ENCODE peak calls at places on chromosomes 7 and 10, in ten cellular contexts. One of them, this sample, is unnamed.

GRCh38 chr10:2791774-2792443 is 275.4 kb upstream of the PFKP start:
- DNase-seq in HepG2: no peak
- DNase-seq in ovary: no peak
- DNase-seq in PC-3: no peak
- DNase-seq in transverse colon: no peak
- DNase-seq in bronchial epithelial cell: no peak
- DNase-seq in Peyer's patch: no peak
- DNase-seq in GM12878: peak; percentile 87
- DNase-seq in adrenal gland: no peak
- DNase-seq in foreskin fibroblast: no peak
- DNase-seq in this sample: peak; percentile 2

GRCh38 chr7:135919071-135919841 is 57.9 kb downstream of the MTPN start:
- DNase-seq in PC-3: no peak
- DNase-seq in adrenal gland: no peak
- DNase-seq in bronchial epithelial cell: no peak
- DNase-seq in HepG2: no peak
- DNase-seq in ovary: no peak
- DNase-seq in foreskin fibroblast: no peak
- DNase-seq in Peyer's patch: no peak
- DNase-seq in GM12878: no peak
- DNase-seq in transverse colon: no peak
- DNase-seq in this sample: no peak

GRCh38 chr10:108911814-108912541 is 1011.3 kb downstream of the XPNPEP1 start:
- DNase-seq in GM12878: no peak
- DNase-seq in bronchial epithelial cell: peak; percentile 29
- DNase-seq in foreskin fibroblast: peak; percentile 19
- DNase-seq in PC-3: peak; percentile 82
- DNase-seq in transverse colon: peak; percentile 47
- DNase-seq in ovary: peak; percentile 68
- DNase-seq in adrenal gland: peak; percentile 32
- DNase-seq in HepG2: peak; percentile 3
- DNase-seq in Peyer's patch: peak; percentile 26
- DNase-seq in this sample: no peak

GRCh38 chr10:132209130-132209529 is 22.4 kb downstream of the DPYSL4 start:
- DNase-seq in adrenal gland: no peak
- DNase-seq in transverse colon: no peak
- DNase-seq in GM12878: no peak
- DNase-seq in ovary: no peak
- DNase-seq in Peyer's patch: no peak
- DNase-seq in bronchial epithelial cell: no peak
- DNase-seq in HepG2: no peak
- DNase-seq in foreskin fibroblast: no peak
- DNase-seq in PC-3: peak; percentile 19
- DNase-seq in this sample: no peak

GRCh38 chr7:123580406-123581161 is 21.0 kb upstream of the ASB15 start:
- DNase-seq in Peyer's patch: no peak
- DNase-seq in HepG2: peak; percentile 46
- DNase-seq in PC-3: peak; percentile 70
- DNase-seq in ovary: no peak
- DNase-seq in bronchial epithelial cell: peak; percentile 55
- DNase-seq in GM12878: no peak
- DNase-seq in transverse colon: no peak
- DNase-seq in adrenal gland: no peak
- DNase-seq in foreskin fibroblast: peak; percentile 26
- DNase-seq in this sample: no peak

GRCh38 chr10:44978570-44979280 is at the start of gene DEPP1:
- DNase-seq in HepG2: peak; percentile 95
- DNase-seq in bronchial epithelial cell: peak; percentile 81
- DNase-seq in transverse colon: peak; percentile 94
- DNase-seq in Peyer's patch: peak; percentile 45
- DNase-seq in foreskin fibroblast: peak; percentile 63
- DNase-seq in ovary: peak; percentile 94
- DNase-seq in adrenal gland: peak; percentile 92
- DNase-seq in PC-3: peak; percentile 98
- DNase-seq in GM12878: no peak
- DNase-seq in this sample: no peak

GRCh38 chr7:70923086-70923845 is 208.7 kb upstream of the GALNT17 start:
- DNase-seq in ovary: no peak
- DNase-seq in adrenal gland: no peak
- DNase-seq in bronchial epithelial cell: no peak
- DNase-seq in transverse colon: no peak
- DNase-seq in GM12878: no peak
- DNase-seq in PC-3: no peak
- DNase-seq in Peyer's patch: no peak
- DNase-seq in HepG2: no peak
- DNase-seq in foreskin fibroblast: no peak
- DNase-seq in this sample: no peak

GRCh38 chr7:84139986-84140729 is 54.4 kb downstream of the SEMA3A start:
- DNase-seq in ovary: no peak
- DNase-seq in GM12878: no peak
- DNase-seq in adrenal gland: no peak
- DNase-seq in foreskin fibroblast: peak; percentile 40
- DNase-seq in bronchial epithelial cell: peak; percentile 33
- DNase-seq in HepG2: peak; percentile 79
- DNase-seq in Peyer's patch: no peak
- DNase-seq in PC-3: no peak
- DNase-seq in transverse colon: no peak
- DNase-seq in this sample: no peak

GRCh38 chr7:82131224-82131623 is 312.4 kb downstream of the CACNA2D1 start:
- DNase-seq in Peyer's patch: no peak
- DNase-seq in bronchial epithelial cell: peak; percentile 9
- DNase-seq in foreskin fibroblast: peak; percentile 21
- DNase-seq in transverse colon: no peak
- DNase-seq in HepG2: no peak
- DNase-seq in ovary: no peak
- DNase-seq in PC-3: peak; percentile 42
- DNase-seq in adrenal gland: no peak
- DNase-seq in GM12878: no peak
- DNase-seq in this sample: no peak

GRCh38 chr7:4178887-4179286 is 503.2 kb upstream of the FOXK1 start:
- DNase-seq in HepG2: no peak
- DNase-seq in bronchial epithelial cell: no peak
- DNase-seq in ovary: no peak
- DNase-seq in foreskin fibroblast: no peak
- DNase-seq in transverse colon: no peak
- DNase-seq in PC-3: no peak
- DNase-seq in Peyer's patch: no peak
- DNase-seq in adrenal gland: no peak
- DNase-seq in GM12878: no peak
- DNase-seq in this sample: no peak

GRCh38 chr7:16645593-16646426 is at the start of the genes ANKMY2 and BZW2:
- DNase-seq in Peyer's patch: peak; percentile 90
- DNase-seq in foreskin fibroblast: peak; percentile 98
- DNase-seq in ovary: peak; percentile 93
- DNase-seq in bronchial epithelial cell: peak; percentile 89
- DNase-seq in PC-3: peak; percentile 96
- DNase-seq in adrenal gland: peak; percentile 95
- DNase-seq in HepG2: peak; percentile 91
- DNase-seq in transverse colon: peak; percentile 95
- DNase-seq in GM12878: peak; percentile 40
- DNase-seq in this sample: peak; percentile 72

GRCh38 chr10:119595715-119596515 is 849 bp downstream of the TIAL1 start:
- DNase-seq in bronchial epithelial cell: no peak
- DNase-seq in Peyer's patch: peak; percentile 69
- DNase-seq in foreskin fibroblast: peak; percentile 32
- DNase-seq in HepG2: no peak
- DNase-seq in PC-3: no peak
- DNase-seq in adrenal gland: peak; percentile 38
- DNase-seq in ovary: peak; percentile 66
- DNase-seq in GM12878: no peak
- DNase-seq in transverse colon: peak; percentile 47
- DNase-seq in this sample: no peak

GRCh38 chr7:151388430-151388829 is 21.4 kb downstream of the WDR86 start:
- DNase-seq in Peyer's patch: no peak
- DNase-seq in GM12878: no peak
- DNase-seq in adrenal gland: no peak
- DNase-seq in bronchial epithelial cell: no peak
- DNase-seq in foreskin fibroblast: no peak
- DNase-seq in transverse colon: no peak
- DNase-seq in PC-3: no peak
- DNase-seq in ovary: no peak
- DNase-seq in HepG2: no peak
- DNase-seq in this sample: no peak

GRCh38 chr7:141097430-141097829 is 23.6 kb downstream of the TMEM178B start:
- DNase-seq in bronchial epithelial cell: no peak
- DNase-seq in Peyer's patch: no peak
- DNase-seq in foreskin fibroblast: no peak
- DNase-seq in ovary: no peak
- DNase-seq in adrenal gland: no peak
- DNase-seq in transverse colon: no peak
- DNase-seq in GM12878: no peak
- DNase-seq in HepG2: no peak
- DNase-seq in PC-3: peak; percentile 36
- DNase-seq in this sample: no peak

DNA sequence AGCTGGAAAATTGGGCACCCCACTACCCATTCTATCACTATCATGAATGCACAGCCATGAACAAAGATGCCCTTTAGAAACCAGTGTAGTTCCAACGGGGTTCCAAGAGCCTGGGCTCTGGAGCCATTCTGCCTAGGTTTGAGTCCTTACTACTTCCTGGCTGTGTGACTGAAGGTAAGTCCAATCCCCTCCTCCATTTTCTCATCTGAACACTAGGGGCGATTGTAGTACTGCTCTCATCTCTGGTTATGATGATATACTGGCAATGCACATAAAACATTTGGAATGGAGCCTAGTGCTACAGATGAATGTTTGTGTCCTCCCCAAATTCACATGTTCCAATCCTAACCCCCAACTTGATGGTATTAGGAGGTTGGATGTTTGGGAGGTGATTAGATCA is 28.1 kb upstream of the CDH23 start:
- DNase-seq in bronchial epithelial cell: no peak
- DNase-seq in Peyer's patch: no peak
- DNase-seq in foreskin fibroblast: no peak
- DNase-seq in HepG2: peak; percentile 16
- DNase-seq in ovary: no peak
- DNase-seq in PC-3: peak; percentile 22
- DNase-seq in adrenal gland: no peak
- DNase-seq in GM12878: no peak
- DNase-seq in transverse colon: no peak
- DNase-seq in this sample: no peak
- TF ChIP-seq CTCF in bronchial epithelial cell: no peak
- TF ChIP-seq CTCF in Peyer's patch: no peak
- TF ChIP-seq CTCF in foreskin fibroblast: no peak
- TF ChIP-seq CTCF in HepG2: no peak
- TF ChIP-seq CTCF in ovary: no peak
- TF ChIP-seq CTCF in PC-3: peak; percentile 20
- TF ChIP-seq CTCF in adrenal gland: no peak
- TF ChIP-seq CTCF in GM12878: peak; percentile 23
- TF ChIP-seq CTCF in transverse colon: no peak
- TF ChIP-seq CTCF in this sample: peak; percentile 47

GRCh38 chr7:149670288-149670687 is 103.1 kb downstream of the ZNF467 start:
- DNase-seq in transverse colon: peak; percentile 16
- DNase-seq in HepG2: no peak
- DNase-seq in bronchial epithelial cell: no peak
- DNase-seq in GM12878: no peak
- DNase-seq in Peyer's patch: no peak
- DNase-seq in ovary: no peak
- DNase-seq in adrenal gland: peak; percentile 50
- DNase-seq in foreskin fibroblast: peak; percentile 26
- DNase-seq in PC-3: peak; percentile 26
- DNase-seq in this sample: no peak
- TF ChIP-seq CTCF in transverse colon: no peak
- TF ChIP-seq CTCF in HepG2: no peak
- TF ChIP-seq CTCF in bronchial epithelial cell: no peak
- TF ChIP-seq CTCF in GM12878: no peak
- TF ChIP-seq CTCF in Peyer's patch: no peak
- TF ChIP-seq CTCF in ovary: no peak
- TF ChIP-seq CTCF in adrenal gland: no peak
- TF ChIP-seq CTCF in foreskin fibroblast: no peak
- TF ChIP-seq CTCF in PC-3: no peak
- TF ChIP-seq CTCF in this sample: no peak

GRCh38 chr10:75347211-75347610 is 54.4 kb downstream of the ZNF503 start:
- DNase-seq in Peyer's patch: no peak
- DNase-seq in HepG2: no peak
- DNase-seq in foreskin fibroblast: no peak
- DNase-seq in GM12878: no peak
- DNase-seq in transverse colon: no peak
- DNase-seq in adrenal gland: no peak
- DNase-seq in bronchial epithelial cell: no peak
- DNase-seq in PC-3: no peak
- DNase-seq in ovary: no peak
- DNase-seq in this sample: no peak

GRCh38 chr10:75352650-75353049 is 48.9 kb downstream of the ZNF503 start:
- DNase-seq in ovary: peak; percentile 76
- DNase-seq in PC-3: no peak
- DNase-seq in GM12878: no peak
- DNase-seq in HepG2: peak; percentile 47
- DNase-seq in bronchial epithelial cell: no peak
- DNase-seq in Peyer's patch: no peak
- DNase-seq in adrenal gland: peak; percentile 55
- DNase-seq in foreskin fibroblast: no peak
- DNase-seq in transverse colon: no peak
- DNase-seq in this sample: no peak

GRCh38 chr10:75353183-75353582 is 48.4 kb downstream of the ZNF503 start:
- DNase-seq in adrenal gland: no peak
- DNase-seq in transverse colon: no peak
- DNase-seq in HepG2: no peak
- DNase-seq in Peyer's patch: no peak
- DNase-seq in GM12878: no peak
- DNase-seq in ovary: peak; percentile 45
- DNase-seq in foreskin fibroblast: no peak
- DNase-seq in bronchial epithelial cell: no peak
- DNase-seq in PC-3: no peak
- DNase-seq in this sample: no peak

GRCh38 chr10:75351637-75352036 is 49.9 kb downstream of the ZNF503 start:
- DNase-seq in adrenal gland: no peak
- DNase-seq in GM12878: no peak
- DNase-seq in HepG2: no peak
- DNase-seq in bronchial epithelial cell: no peak
- DNase-seq in PC-3: no peak
- DNase-seq in foreskin fibroblast: no peak
- DNase-seq in ovary: no peak
- DNase-seq in transverse colon: no peak
- DNase-seq in Peyer's patch: no peak
- DNase-seq in this sample: no peak

DNA sequence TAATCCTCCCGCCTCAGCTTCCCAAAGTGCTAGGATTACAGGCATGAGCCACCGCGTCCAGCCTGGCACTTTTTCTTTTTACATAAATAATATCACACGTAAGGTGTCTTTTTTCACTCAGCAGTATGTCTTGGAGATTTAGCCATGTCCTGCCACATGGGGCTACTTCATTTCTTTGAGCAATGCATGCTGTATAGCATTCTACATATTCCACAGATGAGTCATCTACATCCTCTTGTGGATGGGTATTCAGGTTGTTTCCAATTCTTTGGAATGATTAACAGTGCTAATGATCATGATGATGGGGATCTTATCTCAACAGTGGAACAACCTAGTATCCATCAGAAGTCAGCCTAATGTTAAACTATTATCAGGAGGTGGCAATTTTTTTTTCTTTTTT is 50.8 kb downstream of the ZNF503 start:
- DNase-seq in ovary: no peak
- DNase-seq in transverse colon: no peak
- DNase-seq in GM12878: no peak
- DNase-seq in HepG2: no peak
- DNase-seq in foreskin fibroblast: no peak
- DNase-seq in PC-3: peak; percentile 91
- DNase-seq in adrenal gland: no peak
- DNase-seq in Peyer's patch: no peak
- DNase-seq in bronchial epithelial cell: peak; percentile 70
- DNase-seq in this sample: no peak
- TF ChIP-seq CTCF in ovary: no peak
- TF ChIP-seq CTCF in transverse colon: no peak
- TF ChIP-seq CTCF in GM12878: no peak
- TF ChIP-seq CTCF in HepG2: no peak
- TF ChIP-seq CTCF in foreskin fibroblast: no peak
- TF ChIP-seq CTCF in PC-3: peak; percentile 38
- TF ChIP-seq CTCF in adrenal gland: no peak
- TF ChIP-seq CTCF in Peyer's patch: no peak
- TF ChIP-seq CTCF in bronchial epithelial cell: no peak
- TF ChIP-seq CTCF in this sample: no peak

GRCh38 chr10:58477902-58478301 is 34.8 kb upstream of the BICC1 start:
- DNase-seq in transverse colon: no peak
- DNase-seq in adrenal gland: no peak
- DNase-seq in HepG2: no peak
- DNase-seq in GM12878: no peak
- DNase-seq in foreskin fibroblast: no peak
- DNase-seq in Peyer's patch: no peak
- DNase-seq in ovary: no peak
- DNase-seq in PC-3: no peak
- DNase-seq in bronchial epithelial cell: no peak
- DNase-seq in this sample: no peak
- TF ChIP-seq CTCF in transverse colon: no peak
- TF ChIP-seq CTCF in adrenal gland: no peak
- TF ChIP-seq CTCF in HepG2: no peak
- TF ChIP-seq CTCF in GM12878: no peak
- TF ChIP-seq CTCF in foreskin fibroblast: no peak
- TF ChIP-seq CTCF in Peyer's patch: no peak
- TF ChIP-seq CTCF in ovary: no peak
- TF ChIP-seq CTCF in PC-3: no peak
- TF ChIP-seq CTCF in bronchial epithelial cell: no peak
- TF ChIP-seq CTCF in this sample: no peak